ENCODE peak calls at places on chromosomes 5 and 9, in four cellular contexts. W is CD8-positive, alpha-beta T cell; I is cardiac fibroblast; R is cardiac muscle cell. B is an unnamed sample.

GRCh38 chr9:2276296-2276695 is 261.1 kb downstream of the SMARCA2 start:
- DNase-seq in W (no peak), I (no peak), R (no peak), B (no peak)

GRCh38 chr5:88143693-88144218 is 124.9 kb downstream of the TMEM161B start:
- DNase-seq in W (no peak), I (no peak), R (no peak), B (no peak)

GRCh38 chr9:37976714-37977477 is 73.0 kb upstream of the SLC25A51 start:
- DNase-seq in W (no peak), I (peak; percentile 85), R (no peak), B (no peak)

GRCh38 chr9:35756275-35756742 is 2.2 kb upstream of the MSMP start:
- DNase-seq in W (no peak), I (peak; percentile 32), R (peak; percentile 62), B (no peak)

GRCh38 chr5:65209341-65209740 is 272.4 kb downstream of the ADAMTS6 start:
- DNase-seq in W (no peak), I (peak; percentile 71), R (no peak), B (no peak)

GRCh38 chr9:82109626-82110025 is 121.1 kb downstream of the SPATA31D1 start:
- DNase-seq in W (no peak), I (no peak), R (no peak), B (no peak)

GRCh38 chr9:22813520-22813919 is 366.9 kb downstream of the DMRTA1 start:
- DNase-seq in W (no peak), I (no peak), R (peak; percentile 41), B (no peak)

GRCh38 chr5:143929486-143929885 is 117.5 kb downstream of the HMHB1 start:
- DNase-seq in W (no peak), I (no peak), R (no peak), B (no peak)

GRCh38 chr5:27784317-27784716 is 745.9 kb upstream of the CDH9 start:
- DNase-seq in W (no peak), I (no peak), R (no peak), B (no peak)

GRCh38 chr9:76321185-76321828 is 72.9 kb downstream of the RFK start:
- DNase-seq in W (no peak), I (peak; percentile 51), R (no peak), B (no peak)

GRCh38 chr5:180689071-180689694 is 39.8 kb upstream of the FLT4 start:
- DNase-seq in W (peak; percentile 78), I (no peak), R (no peak), B (no peak)

GRCh38 chr5:11363779-11364178 is 540.5 kb downstream of the CTNND2 start:
- DNase-seq in W (no peak), I (no peak), R (no peak), B (no peak)

GRCh38 chr9:137509198-137509597 is 41.0 kb downstream of the PNPLA7 start:
- DNase-seq in W (no peak), I (no peak), R (no peak), B (no peak)

GRCh38 chr5:54722846-54723433 is 205.4 kb downstream of the SNX18 start:
- DNase-seq in W (no peak), I (no peak), R (no peak), B (no peak)

GRCh38 chr9:79263666-79264460 is 307.9 kb upstream of the TLE4 start:
- DNase-seq in W (no peak), I (no peak), R (no peak), B (no peak)

GRCh38 chr9:580652-581342 is 260.7 kb upstream of the DMRT1 start:
- DNase-seq in W (no peak), I (no peak), R (no peak), B (no peak)

GRCh38 chr5:60487885-60488425 is 212.0 kb downstream of the DEPDC1B start:
- DNase-seq in W (no peak), I (no peak), R (no peak), B (no peak)

GRCh38 chr9:69443178-69443577 is 118.2 kb downstream of the ENTREP1 start:
- DNase-seq in W (no peak), I (no peak), R (no peak), B (no peak)

GRCh38 chr5:177132504-177133118 is 962 bp upstream of the NSD1 start:
- DNase-seq in W (no peak), I (no peak), R (peak; percentile 38), B (no peak)

GRCh38 chr9:4979224-4979623 is 5.8 kb upstream of the JAK2 start:
- DNase-seq in W (no peak), I (no peak), R (no peak), B (no peak)

GRCh38 chr9:91047993-91048607 is 246.5 kb downstream of the SYK start:
- DNase-seq in W (peak; percentile 25), I (peak; percentile 79), R (no peak), B (no peak)

GRCh38 chr5:160047362-160047761 is 38.4 kb downstream of the TTC1 start:
- DNase-seq in W (no peak), I (no peak), R (no peak), B (no peak)

GRCh38 chr9:116737137-116737546 is 50.0 kb downstream of the TRIM32 start:
- DNase-seq in W (peak; percentile 50), I (peak; percentile 78), R (peak; percentile 94), B (peak; percentile 5)

GRCh38 chr9:107615325-107615724 is 125.8 kb upstream of the KLF4 start:
- DNase-seq in W (no peak), I (peak; percentile 93), R (no peak), B (no peak)

GRCh38 chr5:68214472-68215207 is 916 bp upstream of the PIK3R1 start:
- DNase-seq in W (no peak), I (peak; percentile 24), R (peak; percentile 20), B (no peak)

GRCh38 chr9:113929634-113930092 is 53.6 kb downstream of the ZNF618 start:
- DNase-seq in W (no peak), I (peak; percentile 87), R (no peak), B (no peak)

GRCh38 chr9:95907794-95908193 is 32.3 kb downstream of the ERCC6L2 start:
- DNase-seq in W (no peak), I (no peak), R (no peak), B (no peak)

GRCh38 chr9:88266416-88266815 is 121.8 kb upstream of the SPIN1 start:
- DNase-seq in W (no peak), I (no peak), R (no peak), B (no peak)

GRCh38 chr9:17719053-17719452 is 140.2 kb downstream of the SH3GL2 start:
- DNase-seq in W (no peak), I (no peak), R (no peak), B (no peak)
- TF ChIP-seq CTCF in W (no peak), I (no peak), R (no peak), B (no peak)

DNA sequence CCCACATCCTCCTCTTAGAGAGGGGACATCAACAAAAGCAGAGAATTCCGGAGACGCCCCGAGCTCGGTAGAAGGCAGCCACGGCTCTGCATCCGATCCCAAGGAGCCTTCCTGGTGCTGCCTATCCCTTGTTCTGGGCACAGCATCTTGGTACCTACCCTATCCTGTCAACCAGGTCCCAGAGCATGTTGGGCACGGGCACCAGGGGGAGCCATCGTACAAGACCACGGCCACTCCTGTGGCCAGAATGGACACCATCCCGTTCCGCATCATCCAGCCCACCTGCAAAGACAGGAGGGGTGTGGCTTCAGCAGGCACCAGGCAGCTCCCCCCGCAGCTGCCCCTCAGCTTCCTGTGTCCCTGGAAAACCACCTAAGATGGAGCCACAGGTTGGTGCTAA is 62.7 kb upstream of the ZNF354A start:
- DNase-seq in W (no peak), I (no peak), R (peak; percentile 59), B (no peak)
- TF ChIP-seq CTCF in W (no peak), I (no peak), R (no peak), B (peak; percentile 27)

GRCh38 chr5:1349246-1349645 is 4.3 kb upstream of the CLPTM1L start:
- DNase-seq in W (no peak), I (no peak), R (no peak), B (no peak)

GRCh38 chr5:1346627-1347440 is 1.9 kb upstream of the CLPTM1L start:
- DNase-seq in W (no peak), I (no peak), R (no peak), B (no peak)

GRCh38 chr5:1347571-1347970 is 2.7 kb upstream of the CLPTM1L start:
- DNase-seq in W (no peak), I (no peak), R (no peak), B (no peak)

GRCh38 chr5:1351156-1351555 is 6.3 kb upstream of the CLPTM1L start:
- DNase-seq in W (no peak), I (no peak), R (no peak), B (no peak)

DNA sequence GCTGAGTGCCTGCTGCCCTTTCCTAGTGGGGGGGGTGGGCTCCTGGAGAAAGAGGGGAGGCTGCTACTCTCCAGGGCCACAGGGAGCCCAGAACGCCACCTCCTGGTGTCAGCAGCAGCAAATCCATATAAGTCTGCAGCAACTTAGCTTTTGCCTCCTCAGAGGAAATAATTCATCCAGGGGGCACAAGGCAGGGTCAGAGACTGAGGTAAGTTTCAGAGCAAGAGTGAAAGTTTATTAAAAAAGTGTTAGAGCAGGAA is 4.0 kb upstream of the CLPTM1L start:
- DNase-seq in W (no peak), I (no peak), R (no peak), B (no peak)
- TF ChIP-seq CTCF in W (no peak), I (no peak), R (no peak), B (no peak)

GRCh38 chr9:105751761-105752160 is 57.4 kb downstream of the TMEM38B start:
- DNase-seq in W (no peak), I (no peak), R (no peak), B (no peak)
- TF ChIP-seq CTCF in W (no peak), I (no peak), R (no peak), B (no peak)

GRCh38 chr5:147369742-147370374 is 135.0 kb downstream of the STK32A start:
- DNase-seq in W (no peak), I (peak; percentile 38), R (no peak), B (no peak)
- TF ChIP-seq CTCF in W (no peak), I (peak; percentile 59), R (peak; percentile 56), B (no peak)

GRCh38 chr5:168307925-168308584 is 16.6 kb downstream of the WWC1 start:
- DNase-seq in W (no peak), I (no peak), R (no peak), B (no peak)

GRCh38 chr5:168312606-168313297 is 21.3 kb downstream of the WWC1 start:
- DNase-seq in W (no peak), I (no peak), R (no peak), B (no peak)

GRCh38 chr5:168313596-168314204 is 22.3 kb downstream of the WWC1 start:
- DNase-seq in W (no peak), I (no peak), R (no peak), B (no peak)

GRCh38 chr5:168308976-168309598 is 17.6 kb downstream of the WWC1 start:
- DNase-seq in W (no peak), I (no peak), R (no peak), B (no peak)

GRCh38 chr5:168311061-168311566 is 19.7 kb downstream of the WWC1 start:
- DNase-seq in W (no peak), I (no peak), R (no peak), B (no peak)
- TF ChIP-seq CTCF in W (no peak), I (no peak), R (no peak), B (peak; percentile 5)